ENCODE peak calls at places on chromosome 10, in six cellular contexts. T is IMR-90, S is H1, X is mesendoderm, U is trophoblast cell, L is mesenchymal stem cell. A is an unnamed sample.

GRCh38 chr10:119658274-119658673 is 7.1 kb downstream of the BAG3 start:
- DNase-seq in T (peak; percentile 94), S (no peak), X (peak; percentile 88), U (peak; percentile 85), L (peak; percentile 97), A (no peak)

GRCh38 chr10:35606423-35606822 is 1.3 kb downstream of the GJD4 start:
- DNase-seq in T (peak; percentile 57), S (no peak), X (no peak), U (no peak), L (no peak), A (no peak)

GRCh38 chr10:97701438-97702064 is 12.0 kb upstream of the MARVELD1 start:
- DNase-seq in T (peak; percentile 77), S (peak; percentile 66), X (peak; percentile 80), U (peak; percentile 84), L (peak; percentile 75), A (peak; percentile 70)

GRCh38 chr10:92575961-92576360 is 2.1 kb upstream of the IDE start:
- DNase-seq in T (peak; percentile 53), S (no peak), X (no peak), U (peak; percentile 66), L (peak; percentile 59), A (no peak)

GRCh38 chr10:112653215-112653614 is 206.2 kb downstream of the VTI1A start:
- DNase-seq in T (no peak), S (no peak), X (no peak), U (no peak), L (no peak), A (no peak)

GRCh38 chr10:105239311-105240215 is 598.5 kb downstream of the SORCS3 start:
- DNase-seq in T (no peak), S (no peak), X (no peak), U (no peak), L (no peak), A (no peak)

GRCh38 chr10:117186832-117187615 is 10.3 kb upstream of the KCNK18 start:
- DNase-seq in T (peak; percentile 7), S (no peak), X (peak; percentile 62), U (peak; percentile 90), L (no peak), A (no peak)

GRCh38 chr10:91317541-91317940 is 92.6 kb upstream of the HECTD2 start:
- DNase-seq in T (no peak), S (no peak), X (no peak), U (no peak), L (no peak), A (no peak)

GRCh38 chr10:17074548-17074860 is 55.1 kb downstream of the CUBN start:
- DNase-seq in T (peak; percentile 52), S (no peak), X (no peak), U (peak; percentile 18), L (no peak), A (no peak)

GRCh38 chr10:59361659-59362183 is 628 bp downstream of the FAM13C start:
- DNase-seq in T (peak; percentile 4), S (no peak), X (peak; percentile 41), U (peak; percentile 44), L (peak; percentile 27), A (no peak)

GRCh38 chr10:110324805-110325280 is 20.1 kb upstream of the SMNDC1 start:
- DNase-seq in T (peak; percentile 58), S (no peak), X (no peak), U (no peak), L (peak; percentile 17), A (no peak)

GRCh38 chr10:35633006-35633980 is 8.8 kb downstream of the FZD8 start:
- DNase-seq in T (no peak), S (no peak), X (peak; percentile 52), U (no peak), L (no peak), A (no peak)

DNA sequence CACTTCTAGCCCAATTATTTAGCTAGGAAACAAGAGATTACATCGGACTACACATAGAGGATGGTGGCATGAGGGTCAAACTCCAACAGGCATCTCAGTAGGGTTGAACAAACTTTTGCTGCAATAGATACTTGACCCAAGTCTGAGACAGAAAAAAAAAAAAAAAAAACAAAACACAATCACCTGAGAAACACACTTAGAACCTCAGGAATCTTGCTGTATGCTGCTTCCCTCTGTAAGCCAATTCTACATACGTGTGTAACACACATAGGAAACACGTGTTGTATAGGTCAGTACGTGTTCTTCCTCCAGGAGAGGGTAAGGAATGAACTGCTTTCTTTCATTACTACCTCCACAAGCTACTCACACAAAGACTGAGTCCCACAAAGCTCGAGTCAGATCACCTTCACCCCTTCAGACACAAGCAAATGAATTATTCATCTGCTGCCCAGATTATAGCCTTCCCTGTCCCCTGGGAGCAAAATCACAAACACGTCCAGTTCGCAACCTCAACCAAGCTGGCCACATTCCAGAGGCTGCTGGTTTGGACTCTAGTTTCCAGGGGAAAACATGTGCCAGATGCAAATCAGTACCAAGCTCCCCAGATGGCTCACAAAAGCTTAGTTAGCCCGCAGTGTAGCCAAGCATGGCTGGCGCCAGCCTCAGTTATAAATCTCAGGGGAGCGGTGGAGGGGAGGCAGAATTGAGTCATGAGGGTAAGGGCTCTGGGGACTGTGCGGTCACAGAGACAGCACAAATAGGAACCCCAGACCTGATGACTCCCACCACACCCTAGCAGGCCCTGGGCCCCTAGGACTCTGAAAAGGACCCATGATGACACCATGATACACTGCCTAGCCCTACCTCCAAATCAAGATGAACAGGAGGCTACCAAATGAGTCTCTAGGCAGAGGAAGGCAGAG is 15.1 kb downstream of the PSAP start:
- DNase-seq in T (peak; percentile 70), S (no peak), X (no peak), U (peak; percentile 88), L (peak; percentile 76), A (no peak)
- H3K18ac ChIP-seq in T (no peak overlapping the region), S (no peak overlapping the region), X (no peak overlapping the region), U (no peak overlapping the region), L (no peak overlapping the region), A (no peak overlapping the region)

GRCh38 chr10:69336952-69337311 is 58.6 kb downstream of the HK1 start:
- DNase-seq in T (no peak), S (no peak), X (no peak), U (no peak), L (no peak), A (no peak)
- H3K4me3 ChIP-seq in T (no peak overlapping the region), S (no peak overlapping the region), X (no peak overlapping the region), U (no peak overlapping the region), L (peak overlapping the region; percentile 60), A (no peak overlapping the region)

GRCh38 chr10:43396061-43396927 is 12.7 kb downstream of the HNRNPF start:
- DNase-seq in T (peak; percentile 58), S (peak; percentile 85), X (peak; percentile 91), U (peak; percentile 58), L (peak; percentile 80), A (peak; percentile 68)
- H3K18ac ChIP-seq in T (no peak overlapping the region), S (peak overlapping the region; percentile 90), X (peak overlapping the region; percentile 99), U (peak overlapping the region; percentile 99), L (peak overlapping the region; percentile 80), A (peak overlapping the region; percentile 91)

GRCh38 chr10:133275683-133276092 is 980 bp downstream of the ADAM8 start:
- DNase-seq in T (no peak), S (no peak), X (no peak), U (peak; percentile 94), L (no peak), A (no peak)
- H3K4me3 ChIP-seq in T (no peak overlapping the region), S (no peak overlapping the region), X (no peak overlapping the region), U (no peak overlapping the region), L (no peak overlapping the region), A (no peak overlapping the region)

DNA sequence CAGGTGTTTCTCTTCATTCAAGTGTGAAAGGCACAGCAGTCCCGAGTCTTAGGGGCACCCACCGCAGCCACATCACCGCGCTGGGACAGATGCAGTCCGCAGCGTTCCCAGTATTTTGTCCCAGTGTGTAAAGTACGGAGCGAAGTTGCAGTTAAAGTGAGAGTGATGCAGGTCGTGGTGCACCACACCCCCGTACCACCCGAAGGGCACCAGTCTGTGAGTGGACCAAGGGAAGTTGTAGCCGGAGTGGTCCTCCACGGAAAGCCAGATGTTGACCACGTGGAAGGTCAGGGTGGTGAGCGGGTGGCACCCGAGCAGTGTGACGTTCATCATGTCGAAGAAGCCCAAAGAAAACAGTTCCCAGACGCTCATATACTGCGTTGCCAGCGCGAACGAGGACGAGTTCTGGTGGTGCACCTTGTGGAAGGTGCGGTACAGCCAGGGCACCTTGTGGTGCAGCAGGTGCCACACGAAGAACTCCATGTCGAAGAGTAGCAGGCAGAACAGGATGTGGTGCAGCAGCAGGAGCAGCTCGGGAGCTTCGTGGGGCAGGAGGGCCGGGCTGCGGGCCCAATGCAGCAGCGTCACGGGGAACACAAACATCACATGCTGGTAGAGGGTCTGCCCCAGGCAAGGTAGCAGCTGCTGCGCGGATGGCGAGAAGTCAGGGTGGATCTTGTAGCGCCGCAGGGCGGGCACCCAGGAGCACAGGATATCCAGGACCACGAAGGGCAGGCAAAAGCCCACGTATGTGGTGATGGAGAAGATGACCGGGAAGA is 526 bp downstream of the CH25H start:
- DNase-seq in T (peak; percentile 24), S (peak; percentile 77), X (no peak), U (peak; percentile 67), L (no peak), A (peak; percentile 8)
- H3K18ac ChIP-seq in T (peak overlapping the region; percentile 16), S (peak overlapping the region; percentile 25), X (no peak overlapping the region), U (no peak overlapping the region), L (no peak overlapping the region), A (no peak overlapping the region)

A was measured in neuronal stem cell.